ENCODE peak calls at places on chromosomes 2 and 18, in five cellular contexts. E is pancreas, H is heart right ventricle, M is IMR-90, W is PC-3. L is an unnamed sample.

GRCh38 chr2:69489793-69490192 is 52.6 kb upstream of the NFU1 start:
- DNase-seq in E (no peak), H (no peak), M (peak; percentile 31), W (no peak), L (peak; percentile 98)

GRCh38 chr2:134621939-134622705 is 96.7 kb downstream of the TMEM163 start:
- DNase-seq in E (no peak), H (no peak), M (no peak), W (no peak), L (no peak)

GRCh38 chr2:3664925-3665324 is 6.9 kb downstream of the ALLC start:
- DNase-seq in E (no peak), H (no peak), M (no peak), W (peak; percentile 24), L (no peak)

GRCh38 chr2:25044990-25045389 is 3.1 kb downstream of the EFR3B start:
- DNase-seq in E (no peak), H (no peak), M (no peak), W (peak; percentile 55), L (no peak)

GRCh38 chr18:3452750-3453539 is 3.0 kb downstream of the TGIF1 start:
- DNase-seq in E (no peak), H (no peak), M (peak; percentile 41), W (no peak), L (peak; percentile 56)

GRCh38 chr18:58908006-58908405 is 43.3 kb downstream of the ZNF532 start:
- DNase-seq in E (no peak), H (no peak), M (no peak), W (no peak), L (no peak)

GRCh38 chr2:112869258-112869842 is 32.8 kb upstream of the IL1B start:
- DNase-seq in E (no peak), H (peak; percentile 73), M (peak; percentile 43), W (peak; percentile 98), L (peak; percentile 89)

GRCh38 chr2:147382322-147382948 is 462.4 kb upstream of the ACVR2A start:
- DNase-seq in E (no peak), H (no peak), M (no peak), W (no peak), L (no peak)

GRCh38 chr2:121260370-121261154 is 24.4 kb downstream of the TFCP2L1 start:
- DNase-seq in E (no peak), H (no peak), M (no peak), W (no peak), L (no peak)

GRCh38 chr2:218285604-218286003 is 6.7 kb downstream of the TMBIM1 start:
- DNase-seq in E (no peak), H (peak; percentile 69), M (peak; percentile 48), W (peak; percentile 52), L (peak; percentile 27)
- H3K4me3 ChIP-seq in E (no peak overlapping the region), H (peak overlapping the region; percentile 56), M (no peak overlapping the region), W (peak overlapping the region; percentile 56), L (peak overlapping the region; percentile 58)

GRCh38 chr2:46937457-46937856 is 21.9 kb upstream of the MCFD2 start:
- DNase-seq in E (no peak), H (no peak), M (no peak), W (peak; percentile 31), L (no peak)
- TF ChIP-seq CTCF in E (no peak), H (peak; percentile 41), M (peak; percentile 39), W (peak; percentile 62), L (peak; percentile 41)

DNA sequence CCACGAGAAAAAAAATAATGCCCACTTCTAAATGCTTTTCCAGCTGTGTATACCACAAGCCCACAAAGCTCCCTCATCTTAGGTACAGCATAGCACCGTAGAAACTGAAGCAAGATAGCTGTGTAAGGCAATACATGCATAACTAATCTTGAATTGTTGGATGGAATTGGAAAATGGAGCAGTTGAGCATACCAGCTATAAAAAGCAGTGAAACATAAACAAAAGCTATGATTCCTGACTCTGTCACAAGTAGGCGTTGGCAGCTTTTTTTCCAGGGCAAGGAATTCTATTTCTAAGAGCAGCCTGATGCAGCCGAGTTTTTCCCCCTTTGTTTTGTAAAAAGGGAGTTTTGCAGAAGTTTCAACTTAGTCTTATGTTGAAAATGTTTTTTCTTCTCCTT is 32.4 kb downstream of the MOGAT1 start:
- DNase-seq in E (no peak), H (no peak), M (peak; percentile 82), W (peak; percentile 26), L (peak; percentile 70)
- H3K4me3 ChIP-seq in E (no peak overlapping the region), H (no peak overlapping the region), M (no peak overlapping the region), W (no peak overlapping the region), L (no peak overlapping the region)

DNA sequence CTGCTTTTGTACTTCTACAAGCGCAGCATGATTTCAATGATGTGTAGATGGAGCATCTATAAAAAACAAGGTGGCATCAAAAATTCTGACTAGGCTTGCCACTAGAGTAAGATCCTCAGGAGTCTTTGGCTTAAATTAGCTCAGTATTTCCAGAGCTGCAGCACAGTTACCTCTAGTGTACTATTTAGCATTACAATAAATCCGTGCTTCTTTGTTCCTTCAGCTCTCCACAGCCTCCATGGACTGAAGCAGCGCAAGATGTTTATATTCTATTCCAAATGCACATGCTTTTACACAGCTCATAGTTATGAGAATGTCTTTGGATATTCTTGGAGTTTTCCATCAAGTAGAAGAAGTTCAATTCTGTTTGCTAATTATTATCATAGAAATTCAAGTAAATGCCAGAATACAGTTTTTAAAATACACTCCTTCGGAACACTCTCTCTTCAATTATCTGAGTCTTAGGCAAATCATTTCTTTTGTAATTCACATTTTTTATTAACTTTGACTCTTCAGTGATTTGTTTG is 1133.0 kb upstream of the LRRTM1 start:
- DNase-seq in E (no peak), H (no peak), M (no peak), W (no peak), L (no peak)
- TF ChIP-seq CTCF in E (no peak), H (no peak), M (no peak), W (no peak), L (no peak)

DNA sequence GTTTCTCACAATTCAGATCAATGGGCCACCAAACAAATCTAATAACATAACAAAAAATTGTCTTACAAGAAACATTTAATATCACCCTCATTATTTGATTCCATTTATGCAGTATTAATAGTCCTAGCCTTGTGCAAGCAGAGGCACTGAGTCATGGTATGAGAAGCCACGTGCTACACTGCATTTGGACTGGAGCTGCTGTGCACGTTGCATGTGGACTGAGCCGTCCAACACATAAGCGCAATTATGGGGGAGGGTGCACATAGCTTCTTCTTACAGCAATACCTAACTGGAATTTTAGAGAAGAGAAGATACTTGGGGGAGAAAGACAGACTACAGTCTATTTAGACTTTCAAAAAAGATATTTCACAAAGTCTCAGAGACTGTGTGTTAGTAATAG is 329.6 kb upstream of the ID2 start:
- DNase-seq in E (no peak), H (no peak), M (peak; percentile 12), W (no peak), L (no peak)
- H3K4me3 ChIP-seq in E (no peak overlapping the region), H (no peak overlapping the region), M (no peak overlapping the region), W (no peak overlapping the region), L (no peak overlapping the region)

GRCh38 chr18:12092398-12093229 is 1.0 kb upstream of the ANKRD62 start:
- DNase-seq in E (peak; percentile 91), H (peak; percentile 21), M (no peak), W (peak; percentile 84), L (no peak)
- TF ChIP-seq CTCF in E (no peak), H (peak; percentile 35), M (no peak), W (peak; percentile 89), L (no peak)

GRCh38 chr2:176665086-176665485 is 395.8 kb downstream of the MTX2 start:
- DNase-seq in E (no peak), H (no peak), M (no peak), W (peak; percentile 46), L (no peak)

GRCh38 chr2:176664478-176664877 is 395.2 kb downstream of the MTX2 start:
- DNase-seq in E (no peak), H (no peak), M (no peak), W (peak; percentile 47), L (no peak)

GRCh38 chr2:176668879-176669395 is 399.7 kb downstream of the MTX2 start:
- DNase-seq in E (no peak), H (no peak), M (no peak), W (no peak), L (no peak)

DNA sequence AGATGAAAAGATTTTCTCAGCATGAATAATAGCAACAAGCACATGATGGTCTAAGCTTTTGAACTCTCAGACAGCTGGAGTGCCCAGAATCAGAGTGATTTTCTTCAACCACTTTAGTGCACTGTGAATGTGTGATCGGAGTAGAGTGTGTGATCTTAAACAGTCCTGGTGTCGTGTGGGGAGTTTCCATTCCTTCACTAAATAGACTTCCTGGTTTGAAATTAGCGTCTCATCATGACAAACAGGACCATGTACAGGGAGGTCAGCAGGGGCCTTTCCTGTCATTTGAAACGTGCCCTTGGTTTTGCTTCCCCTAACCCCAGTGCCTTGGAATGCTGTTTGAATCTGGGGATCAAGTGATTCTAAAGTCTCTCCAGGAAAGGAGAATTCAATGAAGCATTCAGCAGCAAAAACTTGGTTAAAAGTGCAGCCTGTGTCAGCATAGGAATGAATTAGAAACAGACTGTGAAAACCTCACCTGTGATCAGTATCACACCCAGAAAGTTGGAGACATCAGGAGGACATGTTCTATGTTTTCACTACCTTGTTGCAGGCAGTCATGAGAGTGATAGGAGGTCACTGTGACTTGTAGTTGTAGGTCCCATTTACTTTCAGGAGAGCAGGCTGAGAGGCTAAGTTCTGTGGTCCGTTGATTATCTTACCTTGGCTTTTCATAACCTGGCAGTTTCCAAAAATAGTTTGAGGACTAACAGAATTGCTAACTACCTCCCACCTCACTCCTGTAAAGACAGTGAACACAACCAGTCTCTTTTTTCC is 400.3 kb downstream of the MTX2 start:
- DNase-seq in E (no peak), H (no peak), M (no peak), W (no peak), L (no peak)
- H3K4me3 ChIP-seq in E (no peak overlapping the region), H (no peak overlapping the region), M (no peak overlapping the region), W (no peak overlapping the region), L (no peak overlapping the region)

L was measured in fibroblast of villous mesenchyme.